ENCODE peak calls at places on chromosomes 4 and X, in four cellular contexts. Y is ACHN, B is uterus, V is MV-4-11. Q is an unnamed sample.

GRCh38 chr4:88846232-88846790 is 148.7 kb upstream of the NAP1L5 start:
- DNase-seq in B (no peak), Y (no peak), V (no peak), Q (no peak)

GRCh38 chr4:39369301-39369700 is 3.1 kb upstream of the RFC1 start:
- DNase-seq in Y (no peak), B (no peak), V (peak), Q (no peak)

GRCh38 chrX:51837926-51838325 is 55.5 kb upstream of the MAGED1 start:
- DNase-seq in Y (no peak), V (no peak), B (peak), Q (peak)

GRCh38 chr4:6785572-6785925 is 3.0 kb downstream of the KIAA0232 start:
- DNase-seq in V (no peak), B (no peak), Y (no peak), Q (no peak)

GRCh38 chrX:154043003-154043402 is 23.3 kb upstream of the IRAK1 start:
- DNase-seq in V (peak), B (no peak), Y (no peak), Q (no peak)

GRCh38 chr4:58042176-58042575 is 932.0 kb upstream of the IGFBP7 start:
- DNase-seq in B (no peak), Y (no peak), V (no peak), Q (no peak)

GRCh38 chr4:1512738-1513660 is 106.8 kb upstream of the NKX1-1 start:
- DNase-seq in V (no peak), B (peak), Y (peak), Q (peak)

GRCh38 chr4:24745172-24745895 is 50.0 kb upstream of the SOD3 start:
- DNase-seq in B (no peak), Y (no peak), V (no peak), Q (no peak)

GRCh38 chr4:38133711-38134480 is 173.7 kb downstream of the PTTG2 start:
- DNase-seq in Y (no peak), V (no peak), B (no peak), Q (no peak)

GRCh38 chrX:132532955-132533354 is 44.1 kb upstream of the MBNL3 start:
- DNase-seq in V (no peak), B (no peak), Y (no peak), Q (no peak)

GRCh38 chrX:22220941-22221340 is 51.8 kb upstream of the CBLL2 start:
- DNase-seq in Y (no peak), B (no peak), V (no peak), Q (no peak)

GRCh38 chr4:84492737-84493091 is 6.4 kb downstream of the NKX6-1 start:
- DNase-seq in V (no peak), B (no peak), Y (no peak), Q (no peak)